ENCODE peak calls at places on chromosomes 1 and 21, in six cellular contexts. N, E, O, P, T and Y are unnamed samples.

GRCh38 chr1:66095190-66095589 is 302.5 kb downstream of the PDE4B start:
- DNase-seq in E (no peak), T (no peak), O (no peak), N (no peak), P (no peak), Y (peak)

GRCh38 chr1:151711940-151712339 is 4.7 kb downstream of the CELF3 start:
- DNase-seq in E (no peak), P (no peak), N (no peak), T (no peak), O (no peak), Y (no peak)

GRCh38 chr1:226711976-226712778 is 26.9 kb downstream of the ITPKB start:
- DNase-seq in O (no peak), P (no peak), E (no peak), N (no peak), T (no peak), Y (no peak)

GRCh38 chr21:43603230-43603626 is 56.1 kb downstream of the HSF2BP start:
- DNase-seq in E (no peak), N (no peak), P (no peak), T (no peak), O (no peak), Y (no peak)

GRCh38 chr1:183989078-183989577 is 48.4 kb downstream of the COLGALT2 start:
- DNase-seq in T (no peak), N (no peak), P (no peak), O (no peak), E (no peak), Y (peak)

GRCh38 chr1:90944006-90944405 is 77.8 kb downstream of the ZNF644 start:
- DNase-seq in O (no peak), P (no peak), E (no peak), T (no peak), N (no peak), Y (no peak)

GRCh38 chr1:153509729-153510354 is 25.9 kb downstream of the S100A6 start:
- DNase-seq in E (no peak), T (no peak), O (peak), P (peak), N (peak), Y (peak)

GRCh38 chr21:41168391-41169257 is 664 bp downstream of the BACE2 start:
- DNase-seq in N (peak), T (peak), E (peak), P (peak), O (peak), Y (peak)

GRCh38 chr1:174974711-174975111 is 25.0 kb upstream of the CACYBP start:
- DNase-seq in E (peak), T (no peak), N (no peak), P (no peak), O (no peak), Y (no peak)

GRCh38 chr21:42195378-42196031 is 23.4 kb upstream of the ABCG1 start:
- DNase-seq in T (no peak), N (no peak), O (peak), P (no peak), E (no peak), Y (peak)

GRCh38 chr1:152697701-152698600 is at the start of gene LCE2A:
- DNase-seq in P (no peak), N (no peak), O (no peak), E (no peak), T (no peak), Y (peak)

GRCh38 chr1:40383095-40383487 is 9.6 kb downstream of the SMAP2 start:
- DNase-seq in P (no peak), O (no peak), E (no peak), N (peak), T (no peak), Y (no peak)

GRCh38 chr1:6041432-6042062 is 4.1 kb upstream of the KCNAB2 start:
- DNase-seq in O (no peak), E (no peak), T (no peak), P (peak), N (peak), Y (peak)

GRCh38 chr1:245765241-245766000 is 610.6 kb downstream of the KIF26B start:
- DNase-seq in P (no peak), N (no peak), T (no peak), E (no peak), O (no peak), Y (no peak)

GRCh38 chr21:15065381-15066230 is 806 bp upstream of the NRIP1 start:
- DNase-seq in E (peak), T (peak), N (peak), O (peak), P (peak), Y (peak)

GRCh38 chr1:17923684-17924083 is 168.6 kb downstream of the ACTL8 start:
- DNase-seq in N (no peak), E (no peak), T (no peak), O (no peak), P (peak), Y (no peak)

GRCh38 chr1:226406401-226406881 is 1.5 kb downstream of the PARP1 start:
- DNase-seq in O (no peak), E (no peak), T (peak), N (peak), P (no peak), Y (peak)

GRCh38 chr21:45573452-45574035 is 31.3 kb upstream of the SLC19A1 start:
- DNase-seq in N (no peak), E (no peak), P (no peak), O (no peak), T (no peak), Y (no peak)

GRCh38 chr1:112060266-112060665 is 70.8 kb upstream of the KCND3 start:
- DNase-seq in N (no peak), O (no peak), P (no peak), E (no peak), T (no peak), Y (no peak)

GRCh38 chr1:27137022-27137542 is 17.8 kb downstream of the SLC9A1 start:
- DNase-seq in T (no peak), O (peak), E (no peak), N (no peak), P (peak), Y (no peak)

GRCh38 chr1:241698177-241698576 is 46.1 kb downstream of the WDR64 start:
- DNase-seq in O (no peak), N (no peak), T (no peak), E (no peak), P (no peak), Y (no peak)

GRCh38 chr1:155379180-155379876 is 58.6 kb downstream of the RUSC1 start:
- DNase-seq in E (no peak), N (no peak), T (no peak), O (no peak), P (no peak), Y (peak)

GRCh38 chr1:67818725-67819301 is 14.5 kb downstream of the GNG12 start:
- DNase-seq in P (no peak), O (no peak), N (no peak), E (no peak), T (peak), Y (peak)

GRCh38 chr1:89953072-89953626 is 41.8 kb upstream of the ZNF326 start:
- DNase-seq in N (peak), P (no peak), T (peak), E (peak), O (no peak), Y (peak)

GRCh38 chr1:181073638-181074037 is 14.9 kb upstream of the IER5 start:
- DNase-seq in P (no peak), T (peak), N (no peak), O (no peak), E (no peak), Y (no peak)

GRCh38 chr1:52264530-52265115 is 101.4 kb downstream of the CC2D1B start:
- DNase-seq in E (no peak), T (no peak), N (no peak), O (no peak), P (no peak), Y (no peak)

GRCh38 chr1:34879230-34879629 is 19.7 kb upstream of the SMIM12 start:
- DNase-seq in N (peak), P (no peak), E (no peak), T (no peak), O (no peak), Y (no peak)

GRCh38 chr1:51488372-51489050 is 30.6 kb downstream of the EPS15 start:
- DNase-seq in N (no peak), T (no peak), O (no peak), E (no peak), P (no peak), Y (no peak)

GRCh38 chr1:24688621-24689195 is 45.6 kb downstream of the SRRM1 start:
- DNase-seq in O (peak), N (peak), T (no peak), P (peak), E (peak), Y (peak)

GRCh38 chr21:45479691-45480675 is 62.3 kb downstream of the SLC19A1 start:
- DNase-seq in T (no peak), O (no peak), P (no peak), E (no peak), N (no peak), Y (no peak)

GRCh38 chr1:52636701-52637695 is 4.0 kb downstream of the SHISAL2A start:
- DNase-seq in O (no peak), P (peak), T (no peak), N (peak), E (no peak), Y (peak)

GRCh38 chr1:246875041-246876026 is 56.4 kb downstream of the AHCTF1 start:
- DNase-seq in O (no peak), T (no peak), N (no peak), E (no peak), P (no peak), Y (peak)

GRCh38 chr21:21101911-21102310 is 103.7 kb downstream of the NCAM2 start:
- DNase-seq in O (no peak), P (no peak), E (no peak), T (no peak), N (peak), Y (peak)

GRCh38 chr1:171174895-171175294 is 10.2 kb upstream of the FMO2 start:
- DNase-seq in T (no peak), E (no peak), O (no peak), N (no peak), P (no peak), Y (no peak)

GRCh38 chr1:3226664-3227371 is 157.8 kb downstream of the PRDM16 start:
- DNase-seq in O (no peak), E (no peak), P (no peak), N (no peak), T (no peak), Y (no peak)
- TF ChIP-seq CTCF in O (no peak), E (no peak), P (no peak), N (peak), T (no peak), Y (no peak)

DNA sequence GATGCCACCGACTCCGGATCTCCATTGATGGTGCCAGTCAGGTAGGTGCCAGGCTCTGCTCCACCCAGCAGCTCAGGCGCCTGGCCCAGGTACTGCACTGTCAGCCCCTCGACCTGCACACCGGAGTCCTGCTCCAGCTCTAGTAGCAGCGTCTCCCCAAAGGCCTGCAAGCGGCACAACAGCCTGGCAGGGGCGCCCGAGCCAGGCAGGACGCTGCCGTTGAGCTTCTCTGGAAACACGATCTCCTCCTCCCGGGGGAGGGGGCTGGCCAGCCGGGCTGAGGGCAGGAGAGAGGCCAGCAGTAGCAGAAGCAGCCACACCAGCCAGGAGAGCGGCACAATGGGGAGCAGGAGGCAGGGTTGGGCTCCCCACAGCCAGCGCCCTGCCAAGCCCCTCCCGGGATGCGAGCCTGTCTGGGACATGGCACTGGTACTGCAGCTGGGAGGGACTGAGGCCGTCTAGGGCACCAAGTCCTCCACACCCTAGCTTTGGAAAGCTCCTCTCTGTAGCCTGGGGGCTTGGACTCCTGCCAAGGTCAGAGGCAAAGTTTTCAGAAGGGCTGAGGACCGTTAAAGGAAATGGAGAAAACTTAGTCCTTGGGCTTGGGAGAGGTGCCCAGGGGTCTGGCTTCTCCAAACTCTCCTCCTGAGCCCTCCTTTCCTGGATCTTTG is 513 bp downstream of the ADAMTS4 start:
- DNase-seq in T (peak), N (peak), O (no peak), E (peak), P (peak), Y (peak)
- TF ChIP-seq CTCF in T (no peak), N (peak), O (no peak), E (no peak), P (no peak), Y (no peak)

GRCh38 chr1:235946570-235946981 is 79.9 kb upstream of the LYST start:
- DNase-seq in T (no peak), P (no peak), O (no peak), E (no peak), N (no peak), Y (peak)
- TF ChIP-seq CTCF in T (peak), P (peak), O (no peak), E (no peak), N (peak), Y (peak)

GRCh38 chr1:214452152-214452806 is 99.1 kb downstream of the PTPN14 start:
- DNase-seq in N (no peak), P (no peak), E (no peak), T (no peak), O (no peak), Y (no peak)
- TF ChIP-seq CTCF in N (peak), P (no peak), E (no peak), T (no peak), O (no peak), Y (no peak)

GRCh38 chr1:106972074-106972473 is 84.4 kb upstream of the PRMT6 start:
- DNase-seq in P (no peak), O (no peak), T (no peak), E (no peak), N (no peak), Y (no peak)

GRCh38 chr1:106978477-106979322 is 77.8 kb upstream of the PRMT6 start:
- DNase-seq in P (no peak), E (no peak), O (peak), T (no peak), N (no peak), Y (peak)

GRCh38 chr1:106975944-106976343 is 80.5 kb upstream of the PRMT6 start:
- DNase-seq in T (no peak), O (no peak), P (no peak), E (no peak), N (no peak), Y (no peak)
- TF ChIP-seq CTCF in T (peak), O (no peak), P (no peak), E (no peak), N (peak), Y (no peak)

GRCh38 chr1:8214501-8215173 is 103.3 kb upstream of the SLC45A1 start:
- DNase-seq in T (no peak), O (no peak), N (no peak), E (no peak), P (no peak), Y (no peak)
- TF ChIP-seq CTCF in T (no peak), O (no peak), N (no peak), E (no peak), P (no peak), Y (no peak)

GRCh38 chr1:12578860-12579422 is 39.1 kb downstream of the DHRS3 start:
- DNase-seq in N (no peak), P (no peak), E (no peak), T (no peak), O (no peak), Y (no peak)
- TF ChIP-seq CTCF in N (no peak), P (no peak), E (no peak), T (no peak), O (no peak), Y (no peak)